ENCODE peak calls at places on chromosomes 5 and 9, in ten cellular contexts. D, F, V, H, T, I, P, C, Q and S are unnamed samples. For H3K4me1, the result is how much of the 10 kb centered on the place peaks cover.

GRCh38 chr9:4026925-4027324 is 272.9 kb downstream of the GLIS3 start:
- DNase-seq in D (no peak), F (no peak), V (no peak), H (no peak), T (no peak), I (no peak), P (no peak), C (no peak), Q (no peak), S (no peak)

GRCh38 chr5:97489010-97489840 is 306.2 kb upstream of the RIOK2 start:
- DNase-seq in D (no peak), F (no peak), V (no peak), H (no peak), T (no peak), I (peak), P (no peak), C (no peak), Q (no peak), S (no peak)

GRCh38 chr5:107670927-107671741 is at the start of gene EFNA5:
- DNase-seq in D (peak), F (no peak), V (peak), H (peak), T (peak), I (peak), P (peak), C (peak), Q (peak), S (peak)

GRCh38 chr9:135098400-135099105 is 11.1 kb downstream of the OLFM1 start:
- DNase-seq in D (peak), F (no peak), V (peak), H (peak), T (no peak), I (peak), P (no peak), C (peak), Q (no peak), S (peak)

GRCh38 chr9:3957296-3957695 is 342.6 kb downstream of the GLIS3 start:
- DNase-seq in D (no peak), F (no peak), V (no peak), H (no peak), T (no peak), I (no peak), P (no peak), C (no peak), Q (no peak), S (no peak)

GRCh38 chr5:83470516-83470915 is 1.0 kb upstream of the VCAN start:
- DNase-seq in D (peak), F (no peak), V (no peak), H (no peak), T (no peak), I (no peak), P (no peak), C (no peak), Q (no peak), S (no peak)

GRCh38 chr5:58793888-58794287 is 211.0 kb downstream of the RAB3C start:
- DNase-seq in D (no peak), F (no peak), V (no peak), H (no peak), T (no peak), I (no peak), P (no peak), C (no peak), Q (no peak), S (no peak)

GRCh38 chr9:88691811-88692210 is 156.8 kb downstream of the NXNL2 start:
- DNase-seq in D (no peak), F (no peak), V (no peak), H (no peak), T (no peak), I (no peak), P (no peak), C (peak), Q (no peak), S (no peak)

GRCh38 chr9:112810696-112811490 is 60.3 kb downstream of the SNX30 start:
- DNase-seq in D (peak), F (no peak), V (no peak), H (no peak), T (no peak), I (no peak), P (no peak), C (no peak), Q (no peak), S (no peak)

GRCh38 chr5:169695919-169696490 is 58.9 kb downstream of the DOCK2 start:
- DNase-seq in D (no peak), F (no peak), V (no peak), H (no peak), T (no peak), I (no peak), P (no peak), C (peak), Q (no peak), S (no peak)

GRCh38 chr9:18543406-18543965 is 69.5 kb downstream of the ADAMTSL1 start:
- DNase-seq in D (no peak), F (peak), V (no peak), H (no peak), T (no peak), I (no peak), P (no peak), C (peak), Q (no peak), S (no peak)

GRCh38 chr5:172953776-172954189 is 5.4 kb upstream of the RPL26L1 start:
- DNase-seq in D (no peak), F (no peak), V (no peak), H (no peak), T (no peak), I (no peak), P (no peak), C (peak), Q (no peak), S (no peak)

GRCh38 chr9:129839324-129840023 is 4.2 kb downstream of the USP20 start:
- DNase-seq in D (no peak), F (no peak), V (no peak), H (no peak), T (no peak), I (no peak), P (no peak), C (no peak), Q (no peak), S (no peak)

GRCh38 chr9:16275795-16276624 is 594.5 kb downstream of the BNC2 start:
- DNase-seq in D (no peak), F (no peak), V (no peak), H (no peak), T (no peak), I (no peak), P (no peak), C (no peak), Q (no peak), S (peak)

GRCh38 chr5:143200781-143201398 is 202.6 kb downstream of the NR3C1 start:
- DNase-seq in D (no peak), F (no peak), V (no peak), H (no peak), T (no peak), I (no peak), P (no peak), C (peak), Q (no peak), S (no peak)

GRCh38 chr5:146009020-146009419 is 72.6 kb downstream of the SH3RF2 start:
- DNase-seq in D (no peak), F (no peak), V (no peak), H (no peak), T (no peak), I (no peak), P (no peak), C (no peak), Q (no peak), S (no peak)

GRCh38 chr5:142102980-142103379 is 5.6 kb upstream of the NDFIP1 start:
- DNase-seq in D (no peak), F (no peak), V (no peak), H (no peak), T (no peak), I (no peak), P (no peak), C (no peak), Q (peak), S (no peak)

GRCh38 chr9:28212979-28213378 is 639.7 kb upstream of the C9orf72 start:
- DNase-seq in D (no peak), F (no peak), V (peak), H (no peak), T (no peak), I (no peak), P (no peak), C (peak), Q (no peak), S (no peak)

GRCh38 chr5:34826347-34826746 is 12.6 kb upstream of the TTC23L start:
- DNase-seq in D (peak), F (no peak), V (no peak), H (no peak), T (no peak), I (no peak), P (no peak), C (peak), Q (no peak), S (peak)

GRCh38 chr9:78023003-78023741 is 8.4 kb downstream of the GNAQ start:
- DNase-seq in D (no peak), F (no peak), V (no peak), H (no peak), T (no peak), I (no peak), P (no peak), C (peak), Q (peak), S (no peak)

GRCh38 chr5:107203231-107203630 is 467.5 kb downstream of the EFNA5 start:
- DNase-seq in D (no peak), F (no peak), V (no peak), H (no peak), T (no peak), I (no peak), P (no peak), C (no peak), Q (no peak), S (no peak)

GRCh38 chr9:6354072-6354686 is 26.0 kb downstream of the TPD52L3 start:
- DNase-seq in D (peak), F (no peak), V (peak), H (no peak), T (no peak), I (no peak), P (no peak), C (peak), Q (no peak), S (no peak)

GRCh38 chr9:98523231-98523901 is 185.4 kb downstream of the GABBR2 start:
- DNase-seq in D (peak), F (no peak), V (no peak), H (no peak), T (no peak), I (no peak), P (no peak), C (peak), Q (no peak), S (peak)

GRCh38 chr5:98769256-98770157 is 4.0 kb upstream of the RGMB start:
- DNase-seq in D (peak), F (peak), V (no peak), H (peak), T (no peak), I (peak), P (no peak), C (peak), Q (peak), S (peak)

GRCh38 chr5:170907758-170908157 is 45.9 kb downstream of the RANBP17 start:
- DNase-seq in D (no peak), F (no peak), V (peak), H (no peak), T (no peak), I (no peak), P (no peak), C (peak), Q (no peak), S (no peak)

GRCh38 chr5:42944989-42945388 is 95.1 kb downstream of the ANXA2R start:
- DNase-seq in D (no peak), F (no peak), V (no peak), H (no peak), T (no peak), I (no peak), P (no peak), C (peak), Q (no peak), S (no peak)

DNA sequence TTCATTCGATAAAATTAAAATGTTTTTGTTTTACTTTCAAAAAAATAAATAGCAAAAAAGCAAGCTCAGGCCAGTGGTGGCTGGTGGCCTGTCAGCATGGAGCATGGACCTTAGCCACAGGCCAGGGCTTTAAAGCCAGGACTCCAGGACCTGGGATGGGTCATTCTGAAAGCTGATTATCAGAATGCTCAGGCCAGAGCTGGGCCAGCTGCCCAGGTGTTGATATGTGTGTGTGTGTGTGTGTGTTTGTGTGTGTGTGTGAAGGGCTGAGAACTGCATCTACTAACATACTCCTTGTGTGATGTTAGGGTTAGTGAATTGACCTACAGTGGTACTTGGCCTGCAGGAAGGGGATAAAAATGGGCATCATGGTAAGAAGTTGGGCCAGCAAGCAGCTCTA is 21.5 kb downstream of the PALM2AKAP2 start:
- DNase-seq in D (no peak), F (no peak), V (no peak), H (no peak), T (no peak), I (no peak), P (no peak), C (no peak), Q (no peak), S (no peak)
- H3K4me1 ChIP-seq in D (under half), F (under half), V (under half), H (half or more), T (under half), I (under half), P (under half), C (half or more), Q (under half), S (under half)

GRCh38 chr9:107638496-107638895 is 148.9 kb upstream of the KLF4 start:
- DNase-seq in D (no peak), F (no peak), V (no peak), H (no peak), T (no peak), I (no peak), P (no peak), C (no peak), Q (no peak), S (no peak)
- H3K4me3 ChIP-seq in D (peak), F (peak), V (peak), H (peak), T (no peak), I (peak), P (peak), C (peak), Q (peak), S (peak)

GRCh38 chr9:93967020-93967803 is 12.1 kb upstream of the BARX1 start:
- DNase-seq in D (no peak), F (no peak), V (no peak), H (no peak), T (peak), I (no peak), P (no peak), C (no peak), Q (no peak), S (no peak)

GRCh38 chr9:93963969-93964368 is 8.8 kb upstream of the BARX1 start:
- DNase-seq in D (no peak), F (no peak), V (no peak), H (no peak), T (no peak), I (no peak), P (peak), C (no peak), Q (peak), S (no peak)

GRCh38 chr9:93964685-93965084 is 9.5 kb upstream of the BARX1 start:
- DNase-seq in D (no peak), F (no peak), V (no peak), H (peak), T (no peak), I (peak), P (no peak), C (no peak), Q (peak), S (no peak)

GRCh38 chr9:93968451-93969327 is 13.5 kb upstream of the BARX1 start:
- DNase-seq in D (no peak), F (no peak), V (no peak), H (no peak), T (no peak), I (no peak), P (peak), C (no peak), Q (no peak), S (no peak)

DNA sequence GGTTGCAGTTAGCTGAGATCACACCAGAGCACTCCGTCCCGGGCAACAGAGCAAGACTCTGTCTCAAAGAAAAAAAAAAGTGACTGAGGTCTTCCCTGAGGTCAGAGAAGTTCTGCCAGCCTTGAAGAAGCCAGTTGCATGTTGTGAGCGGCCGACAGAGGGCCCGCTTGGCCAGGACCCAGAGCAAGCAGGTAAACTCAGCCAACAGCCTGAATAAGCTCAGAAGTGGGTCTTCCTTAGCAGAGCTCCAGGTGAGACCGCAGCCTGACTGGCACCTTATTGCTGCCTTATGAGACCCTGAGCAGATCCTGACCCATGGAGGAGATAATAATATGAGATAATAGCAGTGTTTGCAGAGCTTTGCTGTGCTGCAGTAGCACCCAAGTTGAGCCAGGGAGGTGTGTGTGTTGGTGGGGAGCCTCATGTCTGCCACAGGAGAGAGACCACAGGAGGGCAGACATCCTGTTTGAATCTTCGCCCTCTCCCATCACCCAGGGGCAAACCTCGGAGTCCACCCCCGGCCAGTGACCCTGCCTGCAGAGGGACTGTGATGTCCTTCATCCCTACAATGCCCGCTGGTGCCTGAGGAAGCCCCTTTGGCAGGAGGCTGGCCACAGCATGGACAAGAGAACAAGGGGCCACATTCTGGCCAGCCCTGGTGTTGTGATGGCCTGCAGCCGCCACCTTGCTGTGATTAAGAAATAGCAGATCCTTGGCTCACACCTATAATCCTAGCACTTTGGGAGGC is 10.8 kb upstream of the BARX1 start:
- DNase-seq in D (no peak), F (no peak), V (no peak), H (peak), T (no peak), I (no peak), P (no peak), C (no peak), Q (peak), S (peak)
- TF ChIP-seq CTCF in D (peak), F (no peak), V (peak), H (no peak), T (no peak), I (no peak), P (no peak), C (no peak), Q (peak), S (peak)

DNA sequence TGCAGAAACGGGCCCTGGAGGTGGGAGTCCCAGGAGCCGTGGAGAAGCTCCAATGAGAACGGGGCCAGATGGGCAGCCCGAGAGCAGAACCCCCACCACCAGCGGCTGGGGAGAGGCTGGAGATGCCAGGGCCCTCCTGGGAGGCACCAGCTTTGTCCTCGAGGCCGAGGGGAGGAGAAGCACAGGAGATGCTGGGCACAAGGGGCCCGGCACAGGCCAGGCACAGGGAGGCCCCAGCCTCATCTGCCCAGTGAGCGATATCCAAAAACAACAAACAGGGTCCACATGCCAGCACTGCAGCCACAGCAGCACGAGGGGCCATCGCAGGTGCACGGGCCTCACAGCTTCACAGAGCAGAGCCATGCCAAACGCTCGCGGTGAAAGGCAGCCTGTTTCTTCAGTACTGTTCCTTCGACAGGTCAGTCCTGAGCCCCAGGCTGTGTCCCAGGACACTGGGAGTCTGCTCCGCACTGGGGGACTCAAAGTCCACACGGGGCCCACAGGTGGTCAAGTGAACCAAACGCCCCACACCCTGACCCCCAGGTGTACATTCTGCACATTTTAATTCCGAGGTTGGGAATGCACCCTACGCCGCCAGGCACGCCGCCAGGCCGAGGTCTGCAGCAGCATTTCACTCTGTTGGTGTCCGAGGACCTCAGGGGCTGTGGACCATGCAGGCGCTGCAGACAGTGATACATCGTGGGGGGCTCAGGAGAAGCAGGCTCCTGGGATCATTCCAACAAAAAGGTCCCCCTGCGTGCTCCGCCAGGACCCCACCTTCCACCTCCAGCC is 9.5 kb downstream of the LPCAT1 start:
- DNase-seq in D (peak), F (peak), V (no peak), H (peak), T (peak), I (peak), P (peak), C (no peak), Q (peak), S (peak)
- H3K4me1 ChIP-seq in D (under half), F (under half), V (half or more), H (under half), T (under half), I (under half), P (under half), C (under half), Q (under half), S (under half)

GRCh38 chr9:79057576-79057975 is 514.2 kb upstream of the TLE4 start:
- DNase-seq in D (no peak), F (no peak), V (no peak), H (no peak), T (no peak), I (no peak), P (no peak), C (no peak), Q (no peak), S (no peak)
- H3K4me3 ChIP-seq in D (no peak), F (no peak), V (no peak), H (no peak), T (no peak), I (no peak), P (no peak), C (no peak), Q (no peak), S (no peak)

GRCh38 chr5:154053468-154053867 is 14.7 kb downstream of the MFAP3 start:
- DNase-seq in D (no peak), F (no peak), V (no peak), H (no peak), T (no peak), I (no peak), P (no peak), C (no peak), Q (no peak), S (no peak)

GRCh38 chr5:154044585-154044984 is 5.8 kb downstream of the MFAP3 start:
- DNase-seq in D (no peak), F (no peak), V (no peak), H (no peak), T (no peak), I (no peak), P (no peak), C (no peak), Q (no peak), S (no peak)

GRCh38 chr5:154047324-154047723 is 8.6 kb downstream of the MFAP3 start:
- DNase-seq in D (no peak), F (no peak), V (no peak), H (no peak), T (no peak), I (no peak), P (no peak), C (no peak), Q (no peak), S (no peak)

GRCh38 chr5:154046486-154046885 is 7.7 kb downstream of the MFAP3 start:
- DNase-seq in D (no peak), F (no peak), V (no peak), H (peak), T (no peak), I (no peak), P (no peak), C (peak), Q (no peak), S (no peak)

DNA sequence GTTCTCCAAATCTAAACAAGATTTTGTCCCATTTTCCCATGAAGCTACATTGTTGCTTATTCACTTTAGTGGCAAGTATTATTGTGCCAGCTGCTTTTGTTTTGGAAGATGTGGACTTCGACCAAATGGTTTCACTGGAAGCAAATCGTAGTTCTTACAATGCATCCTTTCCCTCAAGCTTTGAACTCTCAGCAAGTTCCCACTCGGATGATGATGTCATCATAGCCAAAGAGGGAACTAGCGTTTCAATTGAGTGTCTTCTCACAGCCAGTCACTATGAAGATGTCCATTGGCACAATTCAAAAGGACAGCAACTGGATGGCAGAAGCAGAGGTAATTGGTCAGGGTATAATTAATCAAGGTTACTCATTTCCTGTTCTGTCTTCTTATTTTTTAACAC is 10.9 kb downstream of the MFAP3 start:
- DNase-seq in D (no peak), F (no peak), V (no peak), H (no peak), T (no peak), I (no peak), P (no peak), C (no peak), Q (no peak), S (no peak)
- TF ChIP-seq CTCF in D (no peak), F (no peak), V (no peak), H (no peak), T (no peak), I (no peak), P (no peak), C (no peak), Q (no peak), S (no peak)